ENCODE peak calls at places on chromosomes 6 and 20, in six cellular contexts. One of them, this sample, is unnamed. For H3K4me1, the result is how much of the 10 kb centered on the place peaks cover.

GRCh38 chr20:54165014-54165413 is 8.8 kb downstream of the CYP24A1 start:
- DNase-seq in heart left ventricle: no peak
- DNase-seq in SJSA1: no peak
- DNase-seq in spleen: no peak
- DNase-seq in uterus: no peak
- DNase-seq in Peyer's patch: no peak
- DNase-seq in this sample: no peak

GRCh38 chr6:2900221-2900807 is 2.8 kb downstream of the SERPINB9 start:
- DNase-seq in SJSA1: no peak
- DNase-seq in spleen: no peak
- DNase-seq in uterus: no peak
- DNase-seq in heart left ventricle: no peak
- DNase-seq in Peyer's patch: no peak
- DNase-seq in this sample: no peak

GRCh38 chr6:55130806-55131324 is 43.5 kb upstream of the HCRTR2 start:
- DNase-seq in SJSA1: no peak
- DNase-seq in uterus: no peak
- DNase-seq in heart left ventricle: no peak
- DNase-seq in Peyer's patch: no peak
- DNase-seq in spleen: no peak
- DNase-seq in this sample: no peak

GRCh38 chr20:9051508-9051907 is 17.4 kb upstream of the PLCB4 start:
- DNase-seq in SJSA1: peak
- DNase-seq in heart left ventricle: no peak
- DNase-seq in uterus: no peak
- DNase-seq in spleen: no peak
- DNase-seq in Peyer's patch: no peak
- DNase-seq in this sample: no peak

GRCh38 chr6:82608365-82608764 is 244.7 kb downstream of the TPBG start:
- DNase-seq in SJSA1: no peak
- DNase-seq in uterus: no peak
- DNase-seq in heart left ventricle: no peak
- DNase-seq in spleen: no peak
- DNase-seq in Peyer's patch: no peak
- DNase-seq in this sample: no peak

GRCh38 chr6:100948381-100949133 is 67.4 kb upstream of the ASCC3 start:
- DNase-seq in SJSA1: no peak
- DNase-seq in Peyer's patch: no peak
- DNase-seq in uterus: no peak
- DNase-seq in heart left ventricle: no peak
- DNase-seq in spleen: no peak
- DNase-seq in this sample: no peak

GRCh38 chr6:1552296-1552761 is 57.4 kb upstream of the FOXC1 start:
- DNase-seq in Peyer's patch: no peak
- DNase-seq in uterus: no peak
- DNase-seq in SJSA1: no peak
- DNase-seq in spleen: no peak
- DNase-seq in heart left ventricle: no peak
- DNase-seq in this sample: no peak

GRCh38 chr6:145428656-145429173 is 306.6 kb downstream of the EPM2A start:
- DNase-seq in heart left ventricle: no peak
- DNase-seq in spleen: no peak
- DNase-seq in SJSA1: no peak
- DNase-seq in uterus: no peak
- DNase-seq in Peyer's patch: no peak
- DNase-seq in this sample: no peak

GRCh38 chr6:91485047-91485446 is 898.2 kb upstream of the MAP3K7 start:
- DNase-seq in uterus: no peak
- DNase-seq in heart left ventricle: no peak
- DNase-seq in SJSA1: no peak
- DNase-seq in Peyer's patch: no peak
- DNase-seq in spleen: no peak
- DNase-seq in this sample: no peak

GRCh38 chr6:5670381-5670780 is 336.3 kb downstream of the NRN1 start:
- DNase-seq in heart left ventricle: no peak
- DNase-seq in uterus: no peak
- DNase-seq in Peyer's patch: no peak
- DNase-seq in spleen: no peak
- DNase-seq in SJSA1: no peak
- DNase-seq in this sample: no peak

GRCh38 chr6:138550346-138550767 is 51.1 kb upstream of the NHSL1 start:
- DNase-seq in Peyer's patch: no peak
- DNase-seq in uterus: no peak
- DNase-seq in spleen: no peak
- DNase-seq in heart left ventricle: no peak
- DNase-seq in SJSA1: no peak
- DNase-seq in this sample: no peak

GRCh38 chr6:3991941-3992340 is 87.0 kb downstream of the FAM217A start:
- DNase-seq in spleen: no peak
- DNase-seq in heart left ventricle: no peak
- DNase-seq in Peyer's patch: no peak
- DNase-seq in SJSA1: no peak
- DNase-seq in uterus: no peak
- DNase-seq in this sample: no peak
- H3K4me1 ChIP-seq in spleen: under half
- H3K4me1 ChIP-seq in heart left ventricle: under half
- H3K4me1 ChIP-seq in Peyer's patch: under half
- H3K4me1 ChIP-seq in SJSA1: under half
- H3K4me1 ChIP-seq in uterus: under half
- H3K4me1 ChIP-seq in this sample: under half

GRCh38 chr6:94668896-94669295 is 908.4 kb upstream of the MANEA start:
- DNase-seq in SJSA1: no peak
- DNase-seq in spleen: no peak
- DNase-seq in Peyer's patch: no peak
- DNase-seq in heart left ventricle: no peak
- DNase-seq in uterus: no peak
- DNase-seq in this sample: no peak

GRCh38 chr6:94673251-94673650 is 904.1 kb upstream of the MANEA start:
- DNase-seq in uterus: no peak
- DNase-seq in heart left ventricle: no peak
- DNase-seq in spleen: no peak
- DNase-seq in Peyer's patch: no peak
- DNase-seq in SJSA1: no peak
- DNase-seq in this sample: no peak

GRCh38 chr6:94670017-94670416 is 907.3 kb upstream of the MANEA start:
- DNase-seq in uterus: no peak
- DNase-seq in SJSA1: no peak
- DNase-seq in spleen: no peak
- DNase-seq in Peyer's patch: no peak
- DNase-seq in heart left ventricle: no peak
- DNase-seq in this sample: no peak
- H3K4me3 ChIP-seq in uterus: no peak
- H3K4me3 ChIP-seq in SJSA1: no peak
- H3K4me3 ChIP-seq in spleen: no peak
- H3K4me3 ChIP-seq in Peyer's patch: no peak
- H3K4me3 ChIP-seq in heart left ventricle: no peak
- H3K4me3 ChIP-seq in this sample: no peak

DNA sequence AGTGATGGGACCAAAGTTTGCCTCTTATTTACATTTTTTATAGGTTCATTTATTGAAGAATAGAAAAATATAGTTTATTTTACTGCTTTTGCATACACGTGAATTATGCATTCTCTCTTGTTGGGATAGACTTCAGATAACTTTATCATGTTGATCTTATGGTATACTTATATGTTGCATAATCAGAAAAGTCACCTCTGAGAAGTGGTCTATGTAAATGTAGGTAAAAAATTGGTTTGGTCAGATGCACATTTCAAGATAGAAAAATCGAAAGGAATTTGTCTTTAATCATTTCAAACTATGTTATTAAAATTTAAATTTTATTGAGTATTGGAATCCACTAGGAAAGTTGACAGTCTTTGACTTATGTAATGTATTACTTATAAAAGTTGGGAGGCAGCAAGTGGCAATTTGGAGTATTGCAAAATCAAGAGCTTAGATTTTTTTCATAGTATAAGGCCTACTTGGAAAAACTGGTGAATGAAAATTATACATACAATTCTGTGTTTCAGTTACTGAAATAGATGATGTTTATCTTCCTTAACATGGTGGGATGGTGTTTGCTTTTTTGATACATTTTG is 2.4 kb downstream of the PHF3 start:
- DNase-seq in spleen: no peak
- DNase-seq in SJSA1: no peak
- DNase-seq in uterus: no peak
- DNase-seq in heart left ventricle: no peak
- DNase-seq in Peyer's patch: no peak
- DNase-seq in this sample: no peak
- H3K4me1 ChIP-seq in spleen: half or more
- H3K4me1 ChIP-seq in SJSA1: under half
- H3K4me1 ChIP-seq in uterus: under half
- H3K4me1 ChIP-seq in heart left ventricle: under half
- H3K4me1 ChIP-seq in Peyer's patch: under half
- H3K4me1 ChIP-seq in this sample: under half

GRCh38 chr6:24926639-24927038 is 9.1 kb downstream of the RIPOR2 start:
- DNase-seq in Peyer's patch: no peak
- DNase-seq in SJSA1: no peak
- DNase-seq in spleen: no peak
- DNase-seq in heart left ventricle: no peak
- DNase-seq in uterus: no peak
- DNase-seq in this sample: no peak

GRCh38 chr6:24925661-24926060 is 10.1 kb downstream of the RIPOR2 start:
- DNase-seq in spleen: no peak
- DNase-seq in Peyer's patch: no peak
- DNase-seq in heart left ventricle: no peak
- DNase-seq in SJSA1: no peak
- DNase-seq in uterus: no peak
- DNase-seq in this sample: no peak

GRCh38 chr6:24927234-24927955 is 8.4 kb downstream of the RIPOR2 start:
- DNase-seq in spleen: no peak
- DNase-seq in Peyer's patch: no peak
- DNase-seq in heart left ventricle: no peak
- DNase-seq in uterus: no peak
- DNase-seq in SJSA1: no peak
- DNase-seq in this sample: no peak

GRCh38 chr6:24924956-24925355 is 10.8 kb downstream of the RIPOR2 start:
- DNase-seq in SJSA1: no peak
- DNase-seq in uterus: no peak
- DNase-seq in heart left ventricle: no peak
- DNase-seq in Peyer's patch: no peak
- DNase-seq in spleen: no peak
- DNase-seq in this sample: no peak

GRCh38 chr6:24926192-24926591 is 9.6 kb downstream of the RIPOR2 start:
- DNase-seq in SJSA1: no peak
- DNase-seq in heart left ventricle: no peak
- DNase-seq in Peyer's patch: no peak
- DNase-seq in uterus: no peak
- DNase-seq in spleen: no peak
- DNase-seq in this sample: no peak
- H3K4me3 ChIP-seq in SJSA1: no peak
- H3K4me3 ChIP-seq in heart left ventricle: no peak
- H3K4me3 ChIP-seq in Peyer's patch: peak
- H3K4me3 ChIP-seq in uterus: no peak
- H3K4me3 ChIP-seq in spleen: peak
- H3K4me3 ChIP-seq in this sample: no peak